ENCODE peak calls at places on chromosomes 11 and 22, in seven cellular contexts. One of them, this sample, is unnamed.
A peak's percentile ranks its signal among the peaks of the same experiment; 100 is the strongest.

GRCh38 chr11:38019072-38019775 is 1421.2 kb upstream of the RAG2 start:
- DNase-seq in HCT116: no peak
- DNase-seq in CD8-positive, alpha-beta memory T cell: no peak
- DNase-seq in mucosa of descending colon: no peak
- DNase-seq in fibroblast of lung: no peak
- DNase-seq in H1: no peak
- DNase-seq in transverse colon: no peak
- DNase-seq in this sample: no peak

GRCh38 chr22:24952837-24953293 is 349 bp downstream of the KIAA1671 start:
- DNase-seq in transverse colon: peak; percentile 71
- DNase-seq in HCT116: peak; percentile 31
- DNase-seq in mucosa of descending colon: peak; percentile 65
- DNase-seq in fibroblast of lung: peak; percentile 47
- DNase-seq in CD8-positive, alpha-beta memory T cell: no peak
- DNase-seq in H1: no peak
- DNase-seq in this sample: peak; percentile 76

GRCh38 chr11:35412285-35412684 is 7.1 kb downstream of the SLC1A2 start:
- DNase-seq in transverse colon: no peak
- DNase-seq in HCT116: no peak
- DNase-seq in H1: no peak
- DNase-seq in mucosa of descending colon: no peak
- DNase-seq in fibroblast of lung: no peak
- DNase-seq in CD8-positive, alpha-beta memory T cell: no peak
- DNase-seq in this sample: no peak

GRCh38 chr22:38107692-38108515 is 2.6 kb downstream of the BAIAP2L2 start:
- DNase-seq in CD8-positive, alpha-beta memory T cell: no peak
- DNase-seq in transverse colon: peak; percentile 85
- DNase-seq in fibroblast of lung: no peak
- DNase-seq in H1: no peak
- DNase-seq in HCT116: no peak
- DNase-seq in mucosa of descending colon: peak; percentile 90
- DNase-seq in this sample: peak; percentile 30

GRCh38 chr11:61814242-61814957 is 2.4 kb downstream of the FADS1 start:
- DNase-seq in mucosa of descending colon: peak; percentile 58
- DNase-seq in HCT116: peak; percentile 67
- DNase-seq in CD8-positive, alpha-beta memory T cell: no peak
- DNase-seq in fibroblast of lung: peak; percentile 40
- DNase-seq in transverse colon: peak; percentile 34
- DNase-seq in H1: no peak
- DNase-seq in this sample: no peak

GRCh38 chr22:37185646-37186227 is 2.3 kb downstream of the C1QTNF6 start:
- DNase-seq in CD8-positive, alpha-beta memory T cell: no peak
- DNase-seq in H1: no peak
- DNase-seq in transverse colon: no peak
- DNase-seq in HCT116: no peak
- DNase-seq in mucosa of descending colon: no peak
- DNase-seq in fibroblast of lung: no peak
- DNase-seq in this sample: peak; percentile 28

GRCh38 chr22:23078462-23078787 is 8.1 kb downstream of the GNAZ start:
- DNase-seq in HCT116: no peak
- DNase-seq in transverse colon: no peak
- DNase-seq in mucosa of descending colon: no peak
- DNase-seq in H1: no peak
- DNase-seq in CD8-positive, alpha-beta memory T cell: no peak
- DNase-seq in fibroblast of lung: no peak
- DNase-seq in this sample: no peak

GRCh38 chr11:27514558-27514957 is 8.0 kb upstream of the LIN7C start:
- DNase-seq in CD8-positive, alpha-beta memory T cell: no peak
- DNase-seq in H1: no peak
- DNase-seq in transverse colon: no peak
- DNase-seq in HCT116: no peak
- DNase-seq in mucosa of descending colon: no peak
- DNase-seq in fibroblast of lung: peak; percentile 34
- DNase-seq in this sample: no peak

GRCh38 chr11:62542111-62542745 is 4.4 kb downstream of the AHNAK start:
- DNase-seq in HCT116: no peak
- DNase-seq in CD8-positive, alpha-beta memory T cell: no peak
- DNase-seq in mucosa of descending colon: peak; percentile 69
- DNase-seq in fibroblast of lung: no peak
- DNase-seq in transverse colon: peak; percentile 68
- DNase-seq in H1: no peak
- DNase-seq in this sample: no peak

GRCh38 chr11:36187618-36188017 is 101.6 kb downstream of the COMMD9 start:
- DNase-seq in HCT116: no peak
- DNase-seq in CD8-positive, alpha-beta memory T cell: no peak
- DNase-seq in H1: no peak
- DNase-seq in mucosa of descending colon: no peak
- DNase-seq in transverse colon: no peak
- DNase-seq in fibroblast of lung: no peak
- DNase-seq in this sample: no peak

GRCh38 chr11:1937616-1938342 is 9.4 kb upstream of the MRPL23 start:
- DNase-seq in fibroblast of lung: no peak
- DNase-seq in CD8-positive, alpha-beta memory T cell: no peak
- DNase-seq in transverse colon: no peak
- DNase-seq in H1: no peak
- DNase-seq in HCT116: no peak
- DNase-seq in mucosa of descending colon: no peak
- DNase-seq in this sample: peak; percentile 41

GRCh38 chr11:45087301-45087700 is 59.1 kb upstream of the PRDM11 start:
- DNase-seq in CD8-positive, alpha-beta memory T cell: no peak
- DNase-seq in fibroblast of lung: no peak
- DNase-seq in mucosa of descending colon: no peak
- DNase-seq in transverse colon: no peak
- DNase-seq in HCT116: no peak
- DNase-seq in H1: no peak
- DNase-seq in this sample: no peak

GRCh38 chr11:112581747-112582146 is 321.1 kb upstream of the PLET1 start:
- DNase-seq in transverse colon: no peak
- DNase-seq in HCT116: no peak
- DNase-seq in H1: no peak
- DNase-seq in CD8-positive, alpha-beta memory T cell: no peak
- DNase-seq in fibroblast of lung: no peak
- DNase-seq in mucosa of descending colon: no peak
- DNase-seq in this sample: no peak

GRCh38 chr22:49517211-49517610 is 310.5 kb downstream of the BRD1 start:
- DNase-seq in fibroblast of lung: no peak
- DNase-seq in mucosa of descending colon: no peak
- DNase-seq in HCT116: no peak
- DNase-seq in CD8-positive, alpha-beta memory T cell: no peak
- DNase-seq in transverse colon: no peak
- DNase-seq in H1: no peak
- DNase-seq in this sample: no peak

GRCh38 chr22:22914726-22915669 is 27.4 kb downstream of the IGLL5 start:
- DNase-seq in fibroblast of lung: no peak
- DNase-seq in CD8-positive, alpha-beta memory T cell: no peak
- DNase-seq in mucosa of descending colon: no peak
- DNase-seq in transverse colon: no peak
- DNase-seq in H1: no peak
- DNase-seq in HCT116: no peak
- DNase-seq in this sample: peak; percentile 24

GRCh38 chr11:111532365-111532709 is 8.2 kb upstream of the LAYN start:
- DNase-seq in fibroblast of lung: no peak
- DNase-seq in CD8-positive, alpha-beta memory T cell: no peak
- DNase-seq in transverse colon: no peak
- DNase-seq in H1: no peak
- DNase-seq in HCT116: no peak
- DNase-seq in mucosa of descending colon: no peak
- DNase-seq in this sample: no peak

GRCh38 chr22:43550024-43550620 is 138.3 kb downstream of the MPPED1 start:
- DNase-seq in HCT116: no peak
- DNase-seq in CD8-positive, alpha-beta memory T cell: no peak
- DNase-seq in transverse colon: no peak
- DNase-seq in fibroblast of lung: no peak
- DNase-seq in mucosa of descending colon: no peak
- DNase-seq in H1: no peak
- DNase-seq in this sample: no peak

GRCh38 chr22:22935546-22936157 is 48.0 kb downstream of the IGLL5 start:
- DNase-seq in H1: no peak
- DNase-seq in CD8-positive, alpha-beta memory T cell: no peak
- DNase-seq in transverse colon: peak; percentile 75
- DNase-seq in fibroblast of lung: no peak
- DNase-seq in mucosa of descending colon: peak; percentile 25
- DNase-seq in HCT116: no peak
- DNase-seq in this sample: peak; percentile 38

GRCh38 chr22:27238935-27239510 is 562.5 kb downstream of the MN1 start:
- DNase-seq in H1: no peak
- DNase-seq in CD8-positive, alpha-beta memory T cell: no peak
- DNase-seq in transverse colon: no peak
- DNase-seq in HCT116: no peak
- DNase-seq in mucosa of descending colon: peak; percentile 18
- DNase-seq in fibroblast of lung: peak; percentile 69
- DNase-seq in this sample: peak; percentile 52

GRCh38 chr11:30860970-30861369 is 274.8 kb upstream of the MPPED2 start:
- DNase-seq in fibroblast of lung: no peak
- DNase-seq in transverse colon: no peak
- DNase-seq in CD8-positive, alpha-beta memory T cell: no peak
- DNase-seq in mucosa of descending colon: no peak
- DNase-seq in H1: no peak
- DNase-seq in HCT116: no peak
- DNase-seq in this sample: no peak

GRCh38 chr11:126135182-126136176 is 72.8 kb upstream of the CDON start:
- DNase-seq in transverse colon: no peak
- DNase-seq in mucosa of descending colon: no peak
- DNase-seq in fibroblast of lung: no peak
- DNase-seq in H1: no peak
- DNase-seq in CD8-positive, alpha-beta memory T cell: no peak
- DNase-seq in HCT116: no peak
- DNase-seq in this sample: no peak

GRCh38 chr11:8566613-8567210 is 27.3 kb downstream of the STK33 start:
- DNase-seq in transverse colon: peak; percentile 12
- DNase-seq in fibroblast of lung: peak; percentile 73
- DNase-seq in mucosa of descending colon: peak; percentile 12
- DNase-seq in CD8-positive, alpha-beta memory T cell: peak; percentile 7
- DNase-seq in H1: no peak
- DNase-seq in HCT116: peak; percentile 23
- DNase-seq in this sample: no peak

GRCh38 chr22:35561796-35562526 is 21.3 kb downstream of the RASD2 start:
- DNase-seq in CD8-positive, alpha-beta memory T cell: no peak
- DNase-seq in mucosa of descending colon: no peak
- DNase-seq in transverse colon: no peak
- DNase-seq in fibroblast of lung: peak; percentile 47
- DNase-seq in HCT116: peak; percentile 70
- DNase-seq in H1: no peak
- DNase-seq in this sample: no peak

GRCh38 chr22:23202812-23203451 is 22.6 kb downstream of the BCR start:
- DNase-seq in CD8-positive, alpha-beta memory T cell: no peak
- DNase-seq in mucosa of descending colon: no peak
- DNase-seq in fibroblast of lung: no peak
- DNase-seq in transverse colon: no peak
- DNase-seq in HCT116: no peak
- DNase-seq in H1: no peak
- DNase-seq in this sample: no peak

GRCh38 chr22:44260216-44261035 is 52.3 kb downstream of the SHISAL1 start:
- DNase-seq in H1: no peak
- DNase-seq in HCT116: no peak
- DNase-seq in transverse colon: no peak
- DNase-seq in CD8-positive, alpha-beta memory T cell: no peak
- DNase-seq in mucosa of descending colon: no peak
- DNase-seq in fibroblast of lung: no peak
- DNase-seq in this sample: no peak

GRCh38 chr22:41353862-41354575 is 27.7 kb upstream of the TEF start:
- DNase-seq in mucosa of descending colon: no peak
- DNase-seq in H1: no peak
- DNase-seq in CD8-positive, alpha-beta memory T cell: no peak
- DNase-seq in fibroblast of lung: no peak
- DNase-seq in transverse colon: no peak
- DNase-seq in HCT116: no peak
- DNase-seq in this sample: no peak
- H3K36me3 ChIP-seq in mucosa of descending colon: peaks cover 10% of the 10 kb centered on the region
- H3K36me3 ChIP-seq in H1: peaks cover 60% of the 10 kb centered on the region
- H3K36me3 ChIP-seq in CD8-positive, alpha-beta memory T cell: peaks cover 34% of the 10 kb centered on the region
- H3K36me3 ChIP-seq in fibroblast of lung: peaks cover 49% of the 10 kb centered on the region
- H3K36me3 ChIP-seq in transverse colon: no peaks in the 10 kb centered on the region
- H3K36me3 ChIP-seq in HCT116: peaks cover 28% of the 10 kb centered on the region
- H3K36me3 ChIP-seq in this sample: peaks cover 100% of the 10 kb centered on the region

GRCh38 chr11:121553367-121553766 is 100.6 kb upstream of the SORL1-AS1 start:
- DNase-seq in CD8-positive, alpha-beta memory T cell: no peak
- DNase-seq in mucosa of descending colon: no peak
- DNase-seq in transverse colon: no peak
- DNase-seq in HCT116: no peak
- DNase-seq in fibroblast of lung: no peak
- DNase-seq in H1: no peak
- DNase-seq in this sample: no peak
- H3K36me3 ChIP-seq in CD8-positive, alpha-beta memory T cell: peaks cover 58% of the 10 kb centered on the region
- H3K36me3 ChIP-seq in mucosa of descending colon: no peaks in the 10 kb centered on the region
- H3K36me3 ChIP-seq in transverse colon: no peaks in the 10 kb centered on the region
- H3K36me3 ChIP-seq in HCT116: no peaks in the 10 kb centered on the region
- H3K36me3 ChIP-seq in fibroblast of lung: no peaks in the 10 kb centered on the region
- H3K36me3 ChIP-seq in H1: peaks cover 54% of the 10 kb centered on the region
- H3K36me3 ChIP-seq in this sample: peaks cover 31% of the 10 kb centered on the region

GRCh38 chr22:19375435-19375834 is 56.1 kb downstream of the HIRA start:
- DNase-seq in fibroblast of lung: no peak
- DNase-seq in HCT116: no peak
- DNase-seq in CD8-positive, alpha-beta memory T cell: no peak
- DNase-seq in H1: no peak
- DNase-seq in transverse colon: no peak
- DNase-seq in mucosa of descending colon: no peak
- DNase-seq in this sample: no peak

GRCh38 chr22:19377565-19378361 is 53.8 kb downstream of the HIRA start:
- DNase-seq in CD8-positive, alpha-beta memory T cell: no peak
- DNase-seq in mucosa of descending colon: no peak
- DNase-seq in transverse colon: no peak
- DNase-seq in HCT116: no peak
- DNase-seq in H1: no peak
- DNase-seq in fibroblast of lung: no peak
- DNase-seq in this sample: no peak

GRCh38 chr22:19378362-19378711 is 53.2 kb downstream of the HIRA start:
- DNase-seq in transverse colon: no peak
- DNase-seq in fibroblast of lung: no peak
- DNase-seq in HCT116: no peak
- DNase-seq in H1: no peak
- DNase-seq in mucosa of descending colon: no peak
- DNase-seq in CD8-positive, alpha-beta memory T cell: no peak
- DNase-seq in this sample: no peak

GRCh38 chr22:19376247-19376646 is 55.3 kb downstream of the HIRA start:
- DNase-seq in fibroblast of lung: no peak
- DNase-seq in H1: no peak
- DNase-seq in CD8-positive, alpha-beta memory T cell: no peak
- DNase-seq in HCT116: no peak
- DNase-seq in mucosa of descending colon: no peak
- DNase-seq in transverse colon: no peak
- DNase-seq in this sample: no peak

GRCh38 chr22:19376971-19377370 is 54.6 kb downstream of the HIRA start:
- DNase-seq in transverse colon: no peak
- DNase-seq in fibroblast of lung: no peak
- DNase-seq in CD8-positive, alpha-beta memory T cell: no peak
- DNase-seq in HCT116: no peak
- DNase-seq in H1: no peak
- DNase-seq in mucosa of descending colon: no peak
- DNase-seq in this sample: no peak
- H3K36me3 ChIP-seq in transverse colon: no peaks in the 10 kb centered on the region
- H3K36me3 ChIP-seq in fibroblast of lung: peaks cover 14% of the 10 kb centered on the region
- H3K36me3 ChIP-seq in CD8-positive, alpha-beta memory T cell: peaks cover 53% of the 10 kb centered on the region
- H3K36me3 ChIP-seq in HCT116: peaks cover 41% of the 10 kb centered on the region
- H3K36me3 ChIP-seq in H1: peaks cover 58% of the 10 kb centered on the region
- H3K36me3 ChIP-seq in mucosa of descending colon: peaks cover 3% of the 10 kb centered on the region
- H3K36me3 ChIP-seq in this sample: peaks cover 88% of the 10 kb centered on the region

DNA sequence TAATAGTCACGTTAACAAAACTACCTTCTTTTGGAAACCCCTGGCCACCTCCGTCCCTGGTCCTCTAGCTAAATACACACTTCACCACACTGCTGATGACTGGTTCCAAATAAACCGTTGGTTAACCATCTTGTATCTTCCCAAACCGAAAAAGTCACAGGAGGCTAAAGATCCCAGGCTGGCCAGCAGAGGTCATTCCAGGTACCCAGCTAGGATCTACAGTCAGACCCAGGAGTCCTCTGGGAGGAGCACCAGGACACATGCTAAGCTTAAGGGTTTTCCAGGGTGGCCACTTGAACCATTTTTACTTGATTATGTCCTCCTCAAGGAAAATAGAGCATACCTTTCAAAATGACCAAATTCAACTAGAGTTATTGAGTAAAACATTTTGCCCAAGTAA is 103.2 kb downstream of the ETS1 start:
- DNase-seq in fibroblast of lung: no peak
- DNase-seq in H1: no peak
- DNase-seq in transverse colon: no peak
- DNase-seq in HCT116: no peak
- DNase-seq in CD8-positive, alpha-beta memory T cell: no peak
- DNase-seq in mucosa of descending colon: no peak
- DNase-seq in this sample: no peak
- H3K36me3 ChIP-seq in fibroblast of lung: peaks cover 26% of the 10 kb centered on the region
- H3K36me3 ChIP-seq in H1: peaks cover 11% of the 10 kb centered on the region
- H3K36me3 ChIP-seq in transverse colon: no peaks in the 10 kb centered on the region
- H3K36me3 ChIP-seq in HCT116: no peaks in the 10 kb centered on the region
- H3K36me3 ChIP-seq in CD8-positive, alpha-beta memory T cell: peaks cover 83% of the 10 kb centered on the region
- H3K36me3 ChIP-seq in mucosa of descending colon: no peaks in the 10 kb centered on the region
- H3K36me3 ChIP-seq in this sample: peaks cover 82% of the 10 kb centered on the region

This sample was measured in lower lobe of right lung.